ENCODE peak calls at places on chromosomes 13 and 19, in four cellular contexts. One of them, this sample, is unnamed.

GRCh38 chr13:38308736-38309135 is 40.9 kb upstream of the UFM1 start:
- DNase-seq in astrocyte of the spinal cord: peak
- DNase-seq in brain microvascular endothelial cell: peak
- DNase-seq in tibial nerve: no peak
- DNase-seq in this sample: no peak

GRCh38 chr13:34738251-34739170 is 203.6 kb upstream of the NBEA start:
- DNase-seq in astrocyte of the spinal cord: no peak
- DNase-seq in brain microvascular endothelial cell: no peak
- DNase-seq in tibial nerve: no peak
- DNase-seq in this sample: no peak

GRCh38 chr19:55082023-55082851 is 6.6 kb downstream of the EPS8L1 start:
- DNase-seq in astrocyte of the spinal cord: peak
- DNase-seq in brain microvascular endothelial cell: peak
- DNase-seq in tibial nerve: no peak
- DNase-seq in this sample: peak

GRCh38 chr19:341386-342127 is 3.0 kb downstream of the MIER2 start:
- DNase-seq in astrocyte of the spinal cord: no peak
- DNase-seq in brain microvascular endothelial cell: no peak
- DNase-seq in tibial nerve: no peak
- DNase-seq in this sample: no peak

GRCh38 chr13:66977156-66977555 is 253.0 kb downstream of the PCDH9 start:
- DNase-seq in astrocyte of the spinal cord: no peak
- DNase-seq in brain microvascular endothelial cell: no peak
- DNase-seq in tibial nerve: no peak
- DNase-seq in this sample: no peak

GRCh38 chr19:8578642-8579265 is 1.5 kb upstream of the MYO1F start:
- DNase-seq in astrocyte of the spinal cord: peak
- DNase-seq in brain microvascular endothelial cell: peak
- DNase-seq in tibial nerve: peak
- DNase-seq in this sample: peak

GRCh38 chr13:53310786-53311185 is 282.2 kb downstream of the OLFM4 start:
- DNase-seq in astrocyte of the spinal cord: no peak
- DNase-seq in brain microvascular endothelial cell: no peak
- DNase-seq in tibial nerve: no peak
- DNase-seq in this sample: no peak

GRCh38 chr19:46821512-46822359 is 28.9 kb downstream of the AP2S1 start:
- DNase-seq in astrocyte of the spinal cord: no peak
- DNase-seq in brain microvascular endothelial cell: no peak
- DNase-seq in tibial nerve: no peak
- DNase-seq in this sample: no peak

GRCh38 chr13:26679945-26680516 is 80.6 kb downstream of the GPR12 start:
- DNase-seq in astrocyte of the spinal cord: peak
- DNase-seq in brain microvascular endothelial cell: peak
- DNase-seq in tibial nerve: no peak
- DNase-seq in this sample: no peak

GRCh38 chr19:4518345-4519171 is at the start of gene PLIN4:
- DNase-seq in astrocyte of the spinal cord: no peak
- DNase-seq in brain microvascular endothelial cell: no peak
- DNase-seq in tibial nerve: no peak
- DNase-seq in this sample: no peak

GRCh38 chr13:63501702-63502101 is 2086.1 kb upstream of the PCDH20 start:
- DNase-seq in astrocyte of the spinal cord: peak
- DNase-seq in brain microvascular endothelial cell: no peak
- DNase-seq in tibial nerve: no peak
- DNase-seq in this sample: no peak

GRCh38 chr13:49113526-49114286 is 106.4 kb upstream of the MLNR start:
- DNase-seq in astrocyte of the spinal cord: peak
- DNase-seq in brain microvascular endothelial cell: no peak
- DNase-seq in tibial nerve: no peak
- DNase-seq in this sample: no peak

GRCh38 chr13:30991922-30992321 is 59.5 kb downstream of the TEX26 start:
- DNase-seq in astrocyte of the spinal cord: no peak
- DNase-seq in brain microvascular endothelial cell: no peak
- DNase-seq in tibial nerve: no peak
- DNase-seq in this sample: no peak

GRCh38 chr13:97512732-97513131 is 78.8 kb downstream of the RAP2A start:
- DNase-seq in astrocyte of the spinal cord: no peak
- DNase-seq in brain microvascular endothelial cell: no peak
- DNase-seq in tibial nerve: no peak
- DNase-seq in this sample: no peak

GRCh38 chr13:35953537-35954206 is 177.5 kb downstream of the DCLK1 start:
- DNase-seq in astrocyte of the spinal cord: peak
- DNase-seq in brain microvascular endothelial cell: peak
- DNase-seq in tibial nerve: peak
- DNase-seq in this sample: no peak
- TF ChIP-seq CTCF in astrocyte of the spinal cord: peak
- TF ChIP-seq CTCF in brain microvascular endothelial cell: peak
- TF ChIP-seq CTCF in tibial nerve: peak
- TF ChIP-seq CTCF in this sample: no peak

GRCh38 chr13:81929988-81930387 is 1589.1 kb upstream of the SPRY2 start:
- DNase-seq in astrocyte of the spinal cord: peak
- DNase-seq in brain microvascular endothelial cell: no peak
- DNase-seq in tibial nerve: no peak
- DNase-seq in this sample: no peak
- TF ChIP-seq CTCF in astrocyte of the spinal cord: peak
- TF ChIP-seq CTCF in brain microvascular endothelial cell: peak
- TF ChIP-seq CTCF in tibial nerve: no peak
- TF ChIP-seq CTCF in this sample: no peak

DNA sequence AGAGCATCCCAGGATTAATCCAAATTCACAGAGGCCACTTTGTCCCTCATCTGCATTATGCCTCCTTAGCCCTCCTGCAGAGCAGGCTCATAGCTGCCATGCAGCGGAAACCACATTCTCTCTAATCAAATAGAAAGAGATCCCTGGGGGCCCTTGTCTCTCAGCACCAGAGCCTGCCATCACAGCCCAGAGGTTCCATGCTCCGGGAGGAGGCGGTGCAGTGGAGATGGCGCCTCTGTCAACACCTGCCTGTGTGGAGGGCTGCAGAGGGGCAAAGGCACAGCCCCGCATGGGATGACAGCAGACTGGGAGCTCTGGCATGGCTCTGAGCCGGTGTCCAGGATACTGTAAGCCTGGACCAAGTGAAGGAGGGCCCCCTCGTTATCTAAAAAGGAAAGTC is 111.3 kb downstream of the SLC7A1 start:
- DNase-seq in astrocyte of the spinal cord: no peak
- DNase-seq in brain microvascular endothelial cell: no peak
- DNase-seq in tibial nerve: no peak
- DNase-seq in this sample: no peak
- TF ChIP-seq CTCF in astrocyte of the spinal cord: no peak
- TF ChIP-seq CTCF in brain microvascular endothelial cell: no peak
- TF ChIP-seq CTCF in tibial nerve: no peak
- TF ChIP-seq CTCF in this sample: no peak

DNA sequence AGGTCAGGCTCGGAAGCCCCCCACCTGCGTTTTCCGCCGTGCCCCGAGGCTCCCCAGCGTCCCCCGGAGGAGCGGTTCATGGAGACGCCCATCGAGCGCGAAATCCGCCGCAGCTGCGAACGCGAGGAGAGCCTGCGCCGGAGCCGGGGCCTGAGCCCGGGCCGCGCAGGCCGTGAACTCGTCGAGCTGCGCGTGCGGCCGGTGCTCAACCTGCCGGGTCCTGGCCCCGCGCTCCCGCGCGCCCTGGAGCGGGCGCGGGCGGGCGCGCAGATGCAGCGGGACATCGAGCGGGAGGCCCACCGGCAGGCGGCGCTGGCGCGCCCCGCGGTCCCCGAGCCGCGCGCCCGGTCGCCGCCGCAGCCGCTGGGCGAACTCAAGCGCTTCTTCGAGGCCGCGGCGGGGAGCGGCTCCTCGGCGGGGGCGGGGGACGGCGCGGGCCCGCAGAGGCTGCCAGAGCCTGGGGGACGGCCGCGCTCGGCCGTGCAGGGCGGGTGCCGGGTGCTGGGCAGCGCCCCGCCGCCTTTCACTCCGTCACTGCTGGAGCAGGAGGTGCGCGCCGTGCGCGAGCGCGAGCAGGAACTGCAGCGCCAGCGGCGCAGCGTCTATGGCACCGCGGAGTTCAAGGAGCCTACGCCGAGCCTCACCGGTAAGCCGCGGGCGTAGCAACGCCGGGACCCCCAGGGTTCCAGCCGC is 792 bp downstream of the MISP3 start:
- DNase-seq in astrocyte of the spinal cord: peak
- DNase-seq in brain microvascular endothelial cell: peak
- DNase-seq in tibial nerve: no peak
- DNase-seq in this sample: peak
- TF ChIP-seq CTCF in astrocyte of the spinal cord: peak
- TF ChIP-seq CTCF in brain microvascular endothelial cell: peak
- TF ChIP-seq CTCF in tibial nerve: peak
- TF ChIP-seq CTCF in this sample: peak

DNA sequence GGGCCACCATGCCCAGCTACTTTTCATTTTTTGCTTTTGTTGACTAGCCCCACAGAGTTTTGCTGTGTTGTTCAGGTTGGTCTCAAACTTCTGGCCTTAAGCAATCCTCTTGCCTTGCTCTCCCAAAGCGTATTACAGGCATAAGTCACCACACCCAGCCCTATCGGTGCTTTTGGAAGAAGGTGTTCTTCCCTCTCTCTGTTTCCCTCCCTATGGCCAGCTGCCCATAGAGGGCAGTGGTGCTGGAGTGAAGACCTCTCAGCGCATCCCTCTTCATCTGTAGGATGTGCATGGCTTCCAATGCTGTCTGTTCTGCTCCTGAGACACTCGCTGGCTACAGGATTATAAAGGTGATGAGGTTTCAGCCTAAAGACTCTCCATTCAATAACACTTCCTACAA is 1.3 kb upstream of the CD22 start:
- DNase-seq in astrocyte of the spinal cord: no peak
- DNase-seq in brain microvascular endothelial cell: no peak
- DNase-seq in tibial nerve: no peak
- DNase-seq in this sample: no peak
- TF ChIP-seq CTCF in astrocyte of the spinal cord: peak
- TF ChIP-seq CTCF in brain microvascular endothelial cell: peak
- TF ChIP-seq CTCF in tibial nerve: no peak
- TF ChIP-seq CTCF in this sample: no peak

DNA sequence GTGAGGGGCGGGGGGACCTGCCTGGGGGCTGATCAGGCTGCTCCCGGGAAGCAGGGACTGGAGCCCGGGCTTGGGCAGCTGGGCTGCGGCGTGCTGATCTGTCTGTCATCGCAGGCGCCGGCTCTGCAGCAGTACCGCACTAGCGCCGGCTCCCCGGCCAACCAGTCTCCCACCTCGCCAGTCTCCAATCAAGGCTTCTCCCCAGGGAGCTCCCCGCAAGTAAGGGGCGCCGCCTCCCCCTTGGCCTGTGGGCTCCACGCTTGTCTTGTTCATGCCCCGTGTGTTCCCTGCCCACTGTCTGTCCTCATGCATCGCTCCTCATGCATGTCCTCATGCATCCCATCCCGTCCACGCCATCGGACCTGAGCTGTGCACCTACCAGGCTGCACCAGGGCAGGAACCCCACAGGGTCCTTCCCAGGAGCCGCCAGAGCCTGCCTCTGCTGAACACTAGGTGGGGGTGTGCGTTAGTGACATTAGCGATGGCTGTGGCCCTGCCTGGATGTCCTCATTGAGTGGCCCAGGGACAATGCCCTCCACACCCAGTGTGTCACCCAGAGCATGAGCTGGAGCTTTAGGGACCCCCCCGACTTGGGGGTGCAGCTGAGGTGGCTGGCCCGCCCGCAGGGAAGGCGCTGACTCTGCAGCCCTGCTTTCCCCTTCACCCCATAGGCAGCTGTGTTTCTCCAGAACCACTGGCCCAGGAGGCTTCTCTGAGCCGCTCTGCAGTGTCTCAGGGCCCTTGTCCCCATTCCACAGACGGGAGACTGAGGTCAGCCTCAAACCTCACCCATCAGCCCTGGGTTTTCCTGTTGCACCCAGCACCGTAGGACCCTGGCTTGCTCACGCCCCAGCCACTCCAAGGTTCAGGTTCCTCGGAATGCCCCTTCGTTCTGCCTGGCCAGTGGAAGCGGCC is 19.5 kb downstream of the COMP start:
- DNase-seq in astrocyte of the spinal cord: no peak
- DNase-seq in brain microvascular endothelial cell: no peak
- DNase-seq in tibial nerve: no peak
- DNase-seq in this sample: no peak
- TF ChIP-seq CTCF in astrocyte of the spinal cord: peak
- TF ChIP-seq CTCF in brain microvascular endothelial cell: peak
- TF ChIP-seq CTCF in tibial nerve: no peak
- TF ChIP-seq CTCF in this sample: no peak

GRCh38 chr13:85519363-85519762 is 279.9 kb downstream of the SLITRK6 start:
- DNase-seq in astrocyte of the spinal cord: no peak
- DNase-seq in brain microvascular endothelial cell: no peak
- DNase-seq in tibial nerve: no peak
- DNase-seq in this sample: no peak
- TF ChIP-seq CTCF in astrocyte of the spinal cord: no peak
- TF ChIP-seq CTCF in brain microvascular endothelial cell: no peak
- TF ChIP-seq CTCF in tibial nerve: no peak
- TF ChIP-seq CTCF in this sample: no peak